ENCODE peak calls at places on chromosomes 11 and 22, in nine cellular contexts. P, W, O, M, N, R, I, U and H are unnamed samples.

GRCh38 chr11:121414141-121414918 is 37.8 kb upstream of the SORL1 start:
- DNase-seq in M (no peak), N (no peak), I (no peak), R (no peak), U (no peak), P (no peak), O (no peak), W (no peak), H (no peak)

GRCh38 chr22:28884754-28885375 is 1.5 kb downstream of the ZNRF3 start:
- DNase-seq in M (no peak), R (no peak), O (no peak), P (no peak), N (no peak), W (peak), U (no peak), I (no peak), H (no peak)

GRCh38 chr11:3796346-3796745 is 1.0 kb downstream of the NUP98 start:
- DNase-seq in W (no peak), P (no peak), M (no peak), O (peak), I (no peak), U (no peak), N (no peak), R (no peak), H (peak)

GRCh38 chr11:122981388-122982264 is at the start of gene BSX:
- DNase-seq in U (peak), O (peak), W (peak), I (no peak), P (peak), R (peak), N (no peak), M (peak), H (peak)

GRCh38 chr11:35040221-35040942 is 98.6 kb upstream of the CD44 start:
- DNase-seq in N (no peak), U (peak), O (no peak), R (no peak), P (peak), W (no peak), I (no peak), M (no peak), H (peak)

GRCh38 chr11:65150513-65151271 is 16.4 kb upstream of the SYVN1 start:
- DNase-seq in W (no peak), O (peak), U (no peak), I (peak), N (peak), R (no peak), M (peak), P (peak), H (peak)

GRCh38 chr22:32877196-32877595 is 75.7 kb downstream of the TIMP3 start:
- DNase-seq in O (no peak), R (no peak), W (no peak), N (no peak), U (no peak), I (no peak), M (no peak), P (no peak), H (no peak)

GRCh38 chr22:39496131-39496838 is 5.8 kb upstream of the MIEF1 start:
- DNase-seq in W (peak), M (peak), U (no peak), N (peak), O (peak), R (no peak), P (peak), I (peak), H (peak)

GRCh38 chr22:46512683-46513082 is 24.7 kb downstream of the CELSR1 start:
- DNase-seq in O (no peak), R (no peak), M (no peak), I (no peak), P (no peak), W (no peak), U (no peak), N (no peak), H (no peak)

GRCh38 chr11:67428052-67429001 is at the start of gene RPS6KB2:
- DNase-seq in R (peak), O (peak), M (peak), N (peak), U (peak), I (peak), P (peak), W (peak), H (peak)